ENCODE peak calls at places on chromosomes 1 and 21, in four cellular contexts. W, C, N and Z are unnamed samples.

GRCh38 chr1:15418811-15419515 is 9.3 kb downstream of the EFHD2 start:
- DNase-seq in W (no peak), N (no peak), C (no peak), Z (no peak)

GRCh38 chr1:181028241-181029014 is 5.4 kb upstream of the MR1 start:
- DNase-seq in N (no peak), W (no peak), C (no peak), Z (no peak)

GRCh38 chr1:243483084-243483845 is 227.4 kb downstream of the SDCCAG8 start:
- DNase-seq in W (no peak), C (no peak), N (no peak), Z (no peak)

GRCh38 chr21:46247699-46248460 is 19.3 kb upstream of the LSS start:
- DNase-seq in W (no peak), N (no peak), C (no peak), Z (no peak)

GRCh38 chr1:119341372-119341947 is 27.1 kb upstream of the HAO2 start:
- DNase-seq in W (no peak), N (no peak), C (no peak), Z (no peak)

GRCh38 chr1:2238361-2239055 is 10.4 kb downstream of the SKI start:
- DNase-seq in N (no peak), W (no peak), C (no peak), Z (no peak)

GRCh38 chr1:227896710-227897655 is 50.7 kb downstream of the WNT9A start:
- DNase-seq in W (no peak), N (no peak), C (no peak), Z (no peak)

GRCh38 chr1:89762431-89762800 is 58.4 kb upstream of the LRRC8D start:
- DNase-seq in W (no peak), N (no peak), C (no peak), Z (no peak)

GRCh38 chr1:85888961-85889360 is 180.7 kb upstream of the ZNHIT6 start:
- DNase-seq in N (no peak), C (no peak), W (no peak), Z (no peak)

GRCh38 chr1:27872802-27873665 is 690 bp downstream of the THEMIS2 start:
- DNase-seq in W (no peak), N (no peak), C (peak), Z (peak)

GRCh38 chr1:174998569-174999215 is 1.1 kb upstream of the CACYBP start:
- DNase-seq in N (peak), W (peak), C (peak), Z (peak)

GRCh38 chr1:28553229-28553930 is 495 bp downstream of the TRNAU1AP start:
- DNase-seq in C (peak), N (no peak), W (no peak), Z (peak)

GRCh38 chr1:46723901-46724300 is 5.0 kb upstream of the EFCAB14 start:
- DNase-seq in N (no peak), C (no peak), W (no peak), Z (no peak)

GRCh38 chr1:41487729-41488598 is 3.5 kb upstream of the EDN2 start:
- DNase-seq in N (no peak), W (no peak), C (no peak), Z (no peak)

GRCh38 chr1:18649713-18650370 is 19.2 kb downstream of the PAX7 start:
- DNase-seq in C (no peak), W (no peak), N (no peak), Z (no peak)

GRCh38 chr1:231860221-231861088 is 233.9 kb downstream of the DISC1 start:
- DNase-seq in N (no peak), W (no peak), C (no peak), Z (no peak)

GRCh38 chr1:188642585-188643168 is 1813.9 kb downstream of the PLA2G4A start:
- DNase-seq in C (no peak), N (no peak), W (no peak), Z (no peak)

GRCh38 chr1:246588322-246588721 is 22.1 kb downstream of the CNST start:
- DNase-seq in W (no peak), C (no peak), N (no peak), Z (no peak)

GRCh38 chr1:243605604-243606003 is 244.4 kb downstream of the AKT3 start:
- DNase-seq in W (no peak), C (no peak), N (no peak), Z (no peak)

GRCh38 chr1:101167891-101168290 is 68.9 kb upstream of the S1PR1 start:
- DNase-seq in N (no peak), W (no peak), C (no peak), Z (no peak)

GRCh38 chr1:228174482-228175315 is 9.1 kb downstream of the IBA57 start:
- DNase-seq in C (peak), W (peak), N (peak), Z (no peak)

GRCh38 chr1:92291372-92291999 is 7.3 kb downstream of the GLMN start:
- DNase-seq in C (peak), N (peak), W (peak), Z (peak)

GRCh38 chr1:27603320-27603961 is 503 bp downstream of the AHDC1 start:
- DNase-seq in W (no peak), C (peak), N (no peak), Z (peak)

GRCh38 chr1:197453376-197454058 is 185.5 kb downstream of the CRB1 start:
- DNase-seq in W (no peak), C (no peak), N (no peak), Z (no peak)

GRCh38 chr21:41164981-41165650 is 2.8 kb upstream of the BACE2 start:
- DNase-seq in C (no peak), N (no peak), W (peak), Z (no peak)

GRCh38 chr21:38478782-38479181 is 19.5 kb downstream of the ERG start:
- DNase-seq in C (no peak), W (no peak), N (no peak), Z (peak)

GRCh38 chr1:24190970-24191570 is 4.0 kb upstream of the IFNLR1 start:
- DNase-seq in C (no peak), N (no peak), W (no peak), Z (peak)

GRCh38 chr21:45547211-45547900 is 5.1 kb upstream of the SLC19A1 start:
- DNase-seq in C (no peak), W (no peak), N (no peak), Z (no peak)

GRCh38 chr1:71918630-71919029 is 363.7 kb downstream of the NEGR1 start:
- DNase-seq in W (no peak), C (no peak), N (no peak), Z (no peak)

GRCh38 chr1:169094897-169095569 is 11.5 kb upstream of the ATP1B1 start:
- DNase-seq in N (no peak), W (no peak), C (no peak), Z (no peak)

GRCh38 chr1:90936061-90936460 is 85.8 kb downstream of the ZNF644 start:
- DNase-seq in N (no peak), W (no peak), C (no peak), Z (no peak)

GRCh38 chr1:37317870-37318431 is 156.4 kb upstream of the ZC3H12A start:
- DNase-seq in W (no peak), N (no peak), C (no peak), Z (no peak)

GRCh38 chr1:155969377-155969791 is 9.0 kb downstream of the ARHGEF2 start:
- DNase-seq in N (no peak), W (no peak), C (no peak), Z (no peak)

GRCh38 chr1:152811050-152811449 is 721 bp upstream of the LCE1B start:
- DNase-seq in N (no peak), C (no peak), W (no peak), Z (no peak)

GRCh38 chr1:81801834-81802531 is 1.2 kb downstream of the ADGRL2 start:
- DNase-seq in N (no peak), W (peak), C (no peak), Z (no peak)

GRCh38 chr1:238951809-238952208 is 434.6 kb upstream of the CHRM3 start:
- DNase-seq in C (no peak), N (no peak), W (peak), Z (peak)

GRCh38 chr21:39307466-39307865 is 6.0 kb downstream of the BRWD1 start:
- DNase-seq in C (no peak), W (no peak), N (no peak), Z (no peak)

GRCh38 chr1:84000954-84001495 is 2.1 kb upstream of the TTLL7 start:
- DNase-seq in N (no peak), C (no peak), W (no peak), Z (no peak)

GRCh38 chr1:115475901-115476300 is 137.9 kb upstream of the NGF start:
- DNase-seq in N (no peak), C (no peak), W (no peak), Z (no peak)

GRCh38 chr21:29678616-29679015 is 261.2 kb downstream of the GRIK1 start:
- DNase-seq in N (no peak), W (no peak), C (no peak), Z (no peak)
- TF ChIP-seq MAX in N (no peak), W (no peak), C (no peak), Z (no peak)

DNA sequence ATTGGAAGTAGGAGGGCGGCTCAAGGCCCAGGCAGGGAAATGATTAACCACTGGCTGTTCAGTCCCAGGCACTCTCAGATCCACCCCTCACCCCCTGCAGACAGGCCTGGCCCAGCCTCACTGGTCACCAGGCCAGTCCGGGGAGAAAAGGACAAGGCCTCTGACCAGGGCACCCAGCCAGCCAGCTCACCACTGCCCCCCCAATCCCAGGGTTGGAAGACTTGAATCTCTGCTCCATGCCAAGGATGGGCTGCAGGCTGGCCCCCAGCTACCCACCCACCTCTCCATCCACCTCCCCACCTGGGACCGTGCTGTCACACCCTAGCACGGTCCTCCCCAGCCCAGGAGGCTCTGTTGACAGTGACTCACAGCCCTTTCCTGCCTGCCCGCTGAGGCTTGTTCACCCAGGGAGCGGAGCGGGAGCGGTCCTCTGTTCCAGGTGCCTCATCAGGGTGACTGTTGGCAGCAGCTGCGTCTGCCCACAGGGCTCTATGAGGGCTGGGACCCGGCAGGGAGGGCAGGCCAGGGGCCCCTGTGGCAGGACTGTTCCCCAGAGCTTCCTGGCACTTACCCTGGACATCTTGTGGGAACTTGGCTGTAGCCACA is 2.2 kb downstream of the LAD1 start:
- DNase-seq in W (peak), N (peak), C (no peak), Z (no peak)
- TF ChIP-seq POLR2A in W (no peak), N (no peak), C (no peak), Z (no peak)

GRCh38 chr1:230317823-230318819 is 108.0 kb downstream of the PGBD5 start:
- DNase-seq in C (no peak), W (no peak), N (no peak), Z (no peak)

GRCh38 chr1:230321341-230321740 is 104.8 kb downstream of the PGBD5 start:
- DNase-seq in C (no peak), N (no peak), W (no peak), Z (no peak)

GRCh38 chr1:230316864-230317745 is 109.0 kb downstream of the PGBD5 start:
- DNase-seq in C (no peak), W (no peak), N (no peak), Z (no peak)

GRCh38 chr1:230320804-230321203 is 105.3 kb downstream of the PGBD5 start:
- DNase-seq in W (no peak), C (no peak), N (no peak), Z (no peak)

GRCh38 chr1:230319014-230319747 is 107.0 kb downstream of the PGBD5 start:
- DNase-seq in W (no peak), N (no peak), C (no peak), Z (no peak)
- TF ChIP-seq MAX in W (no peak), N (no peak), C (no peak), Z (no peak)

GRCh38 chr1:8873506-8874229 is 4.8 kb downstream of the ENO1 start:
- DNase-seq in W (peak), N (peak), C (peak), Z (peak)
- TF ChIP-seq POLR2A in W (no peak), N (no peak), C (peak), Z (no peak)

GRCh38 chr1:10703702-10704101 is 92.7 kb downstream of the CASZ1 start:
- DNase-seq in N (no peak), W (no peak), C (no peak), Z (no peak)
- TF ChIP-seq MAX in N (no peak), W (no peak), C (no peak), Z (no peak)

GRCh38 chr1:30305519-30305918 is 417.9 kb downstream of the MATN1 start:
- DNase-seq in N (no peak), C (no peak), W (no peak), Z (no peak)

GRCh38 chr1:30302808-30303310 is 420.5 kb downstream of the MATN1 start:
- DNase-seq in C (no peak), W (no peak), N (no peak), Z (no peak)

GRCh38 chr1:30303387-30303786 is 420.0 kb downstream of the MATN1 start:
- DNase-seq in W (no peak), N (no peak), C (no peak), Z (no peak)

GRCh38 chr1:30305061-30305460 is 418.3 kb downstream of the MATN1 start:
- DNase-seq in C (no peak), N (no peak), W (no peak), Z (no peak)

DNA sequence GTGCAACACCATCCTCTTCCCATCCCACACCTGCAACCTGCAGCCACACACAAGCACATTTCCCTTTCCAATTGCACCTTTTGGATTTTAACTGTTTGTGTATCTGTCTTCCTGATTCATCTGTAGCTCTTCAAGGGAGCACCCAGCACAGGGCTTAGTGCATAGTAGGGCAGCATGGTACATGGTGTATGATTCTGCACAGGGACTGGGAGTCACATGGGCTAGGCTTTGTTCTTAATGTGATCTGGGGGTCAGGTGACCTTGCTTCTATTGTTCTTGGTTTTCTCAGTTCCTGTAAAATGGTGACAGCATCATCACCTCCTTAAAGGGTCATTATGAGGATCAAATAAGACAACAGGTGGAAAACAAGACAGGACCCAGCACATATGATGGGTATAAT is 419.3 kb downstream of the MATN1 start:
- DNase-seq in C (no peak), N (no peak), W (no peak), Z (no peak)
- TF ChIP-seq POLR2A in C (no peak), N (no peak), W (no peak), Z (no peak)

DNA sequence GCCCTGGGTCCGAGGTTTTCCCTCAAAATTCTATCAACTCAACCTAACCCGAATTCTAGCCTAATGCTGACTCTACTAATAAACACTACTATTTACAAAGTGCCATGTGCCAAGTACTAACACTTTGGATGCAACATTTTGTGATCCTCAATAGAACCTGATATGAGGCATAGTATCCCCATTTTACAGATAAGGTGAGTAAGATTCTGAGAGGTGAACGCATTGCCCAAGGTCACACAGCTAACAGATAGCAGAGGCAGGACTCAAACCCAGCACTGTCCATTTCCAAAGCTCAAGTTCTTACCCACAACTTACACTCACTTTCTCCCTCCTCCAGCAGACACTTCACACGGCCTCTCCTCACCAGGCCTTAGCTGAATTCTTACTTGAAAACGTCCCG is 46.0 kb upstream of the LAPTM5 start:
- DNase-seq in N (no peak), C (no peak), W (no peak), Z (no peak)
- TF ChIP-seq MAX in N (no peak), C (no peak), W (no peak), Z (no peak)

GRCh38 chr1:17615959-17616358 is 76.5 kb downstream of the ARHGEF10L start:
- DNase-seq in C (no peak), W (no peak), N (no peak), Z (no peak)

GRCh38 chr1:17618558-17619247 is 79.2 kb downstream of the ARHGEF10L start:
- DNase-seq in C (no peak), W (no peak), N (no peak), Z (no peak)

GRCh38 chr1:17620448-17620847 is 81.0 kb downstream of the ARHGEF10L start:
- DNase-seq in C (no peak), N (no peak), W (no peak), Z (no peak)

GRCh38 chr1:17616731-17617279 is 77.3 kb downstream of the ARHGEF10L start:
- DNase-seq in W (no peak), C (no peak), N (no peak), Z (no peak)

GRCh38 chr1:17617787-17618557 is 78.5 kb downstream of the ARHGEF10L start:
- DNase-seq in W (no peak), N (no peak), C (no peak), Z (no peak)
- TF ChIP-seq POLR2A in W (no peak), N (no peak), C (no peak), Z (no peak)